ENCODE peak calls at places on chromosomes 4 and X, in five cellular contexts. I is tibial artery, W is endothelial cell, M is osteocyte, T is nephron progenitor cell. E is an unnamed sample.

GRCh38 chrX:10582215-10582733 is 38.1 kb downstream of the MID1 start:
- DNase-seq in I (no peak), W (no peak), M (no peak), T (no peak), E (no peak)

GRCh38 chrX:132489256-132490085 is 633 bp upstream of the MBNL3 start:
- DNase-seq in I (peak), W (peak), M (peak), T (peak), E (peak)

GRCh38 chrX:1112321-1112720 is 100.1 kb downstream of the CRLF2 start:
- DNase-seq in I (no peak), W (no peak), M (no peak), T (no peak), E (no peak)

GRCh38 chr4:147761218-147761883 is 29.5 kb downstream of the ARHGAP10 start:
- DNase-seq in I (no peak), W (no peak), M (no peak), T (no peak), E (no peak)

GRCh38 chrX:134745636-134746378 is 87.5 kb upstream of the PLAC1 start:
- DNase-seq in I (no peak), W (no peak), M (no peak), T (no peak), E (no peak)

GRCh38 chr4:2672082-2672481 is 84.1 kb downstream of the TNIP2 start:
- DNase-seq in I (no peak), W (no peak), M (peak), T (no peak), E (no peak)

GRCh38 chr4:86717651-86718050 is 123.5 kb downstream of the PTPN13 start:
- DNase-seq in I (no peak), W (no peak), M (no peak), T (no peak), E (no peak)

GRCh38 chr4:41050840-41051775 is 163.2 kb downstream of the APBB2 start:
- DNase-seq in I (no peak), W (peak), M (no peak), T (no peak), E (no peak)

GRCh38 chr4:115360441-115360840 is 247.0 kb upstream of the NDST4 start:
- DNase-seq in I (no peak), W (no peak), M (no peak), T (no peak), E (no peak)

GRCh38 chrX:11558972-11559371 is 106.7 kb downstream of the ARHGAP6 start:
- DNase-seq in I (no peak), W (peak), M (no peak), T (peak), E (no peak)

GRCh38 chr4:94519925-94520789 is 68.4 kb downstream of the PDLIM5 start:
- DNase-seq in I (no peak), W (no peak), M (no peak), T (no peak), E (no peak)

GRCh38 chr4:41633321-41633720 is 95.4 kb downstream of the LIMCH1 start:
- DNase-seq in I (no peak), W (no peak), M (no peak), T (no peak), E (no peak)

GRCh38 chr4:7759221-7759620 is 180.4 kb downstream of the AFAP1 start:
- DNase-seq in I (no peak), W (no peak), M (no peak), T (no peak), E (no peak)

GRCh38 chrX:45445745-45446412 is 245.2 kb upstream of the DIPK2B start:
- DNase-seq in I (no peak), W (no peak), M (no peak), T (no peak), E (no peak)

GRCh38 chr4:17680559-17680958 is 66.1 kb downstream of the MED28 start:
- DNase-seq in I (no peak), W (no peak), M (no peak), T (no peak), E (no peak)

GRCh38 chr4:119113033-119113655 is 22.5 kb upstream of the MYOZ2 start:
- DNase-seq in I (no peak), W (no peak), M (no peak), T (no peak), E (no peak)

GRCh38 chr4:86356425-86356824 is 3.4 kb downstream of the MAPK10 start:
- DNase-seq in I (no peak), W (no peak), M (no peak), T (no peak), E (no peak)

GRCh38 chr4:155066871-155067270 is 141.6 kb upstream of the NPY2R start:
- DNase-seq in I (no peak), W (no peak), M (no peak), T (no peak), E (no peak)
- TF ChIP-seq CTCF in I (no peak), W (no peak), M (no peak), T (no peak), E (no peak)

DNA sequence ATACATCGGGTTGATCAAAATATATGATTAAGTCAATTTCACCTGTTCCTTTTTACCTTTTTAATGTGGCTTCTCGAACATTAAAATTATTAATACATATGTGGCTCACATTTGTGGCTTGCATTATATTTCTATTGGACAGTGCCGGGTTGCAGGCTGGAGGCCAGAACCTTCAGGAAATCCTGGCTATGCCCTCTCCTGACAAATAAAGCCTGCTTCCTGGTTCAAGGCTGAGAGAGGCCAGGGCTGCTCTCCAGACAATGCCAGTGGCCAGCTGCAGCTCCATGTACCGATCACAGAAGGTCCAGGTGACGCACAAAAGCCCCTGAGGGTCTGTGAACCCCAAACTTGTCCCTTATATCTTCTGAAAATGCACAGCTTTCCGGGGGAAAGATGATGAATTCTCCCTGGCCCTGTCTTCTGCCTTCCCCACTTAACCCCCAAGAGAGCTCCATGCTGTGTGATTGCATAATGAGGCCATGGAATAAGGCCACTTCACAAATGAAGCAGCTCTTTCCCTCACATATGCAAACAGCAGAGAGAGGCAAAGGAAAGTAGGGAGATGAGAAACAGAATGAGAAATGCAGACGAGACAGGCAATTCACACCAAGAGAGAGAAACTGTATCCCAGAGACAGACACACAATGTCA is 241.2 kb downstream of the BCOR start:
- DNase-seq in I (no peak), W (no peak), M (no peak), T (no peak), E (no peak)
- TF ChIP-seq CTCF in I (no peak), W (no peak), M (no peak), T (no peak), E (no peak)

GRCh38 chr4:118076958-118077766 is 42.9 kb downstream of the NDST3 start:
- DNase-seq in I (no peak), W (peak), M (no peak), T (no peak), E (no peak)
- TF ChIP-seq CTCF in I (no peak), W (peak), M (peak), T (peak), E (peak)

DNA sequence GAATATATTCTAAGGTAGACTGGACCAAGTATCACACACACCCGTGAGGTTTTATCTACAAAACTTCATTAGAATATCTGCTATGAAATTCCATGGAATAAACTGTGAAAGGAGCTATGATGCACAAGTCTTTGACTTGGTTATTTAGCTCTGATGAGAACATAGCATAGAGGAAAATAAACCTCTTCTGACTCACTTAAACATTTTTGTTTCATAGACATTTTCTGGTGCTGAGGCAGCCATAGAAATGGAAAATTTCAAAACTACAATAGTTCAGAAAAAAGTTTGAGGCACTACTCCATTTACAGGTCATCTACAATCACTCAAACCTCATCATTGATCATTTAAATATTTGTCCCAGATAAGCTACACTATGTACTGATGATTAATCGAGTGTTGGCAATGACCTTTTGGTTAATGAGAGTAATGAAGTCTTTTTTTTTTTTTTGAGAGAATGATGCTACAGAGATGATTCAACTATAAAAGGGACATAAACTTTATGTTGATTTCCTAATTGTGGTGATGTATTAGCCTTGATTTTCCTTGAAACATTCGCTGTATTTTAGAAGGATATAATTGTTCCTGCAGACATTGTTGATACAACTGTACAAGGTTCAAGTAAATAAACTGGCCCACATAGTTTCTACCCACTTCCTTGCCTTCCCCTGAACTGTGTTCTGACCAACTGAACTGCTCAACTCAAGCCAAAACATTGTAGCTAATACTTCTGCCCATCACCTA is 77.5 kb downstream of the AREG start:
- DNase-seq in I (no peak), W (no peak), M (no peak), T (no peak), E (no peak)
- TF ChIP-seq CTCF in I (no peak), W (no peak), M (no peak), T (no peak), E (no peak)

DNA sequence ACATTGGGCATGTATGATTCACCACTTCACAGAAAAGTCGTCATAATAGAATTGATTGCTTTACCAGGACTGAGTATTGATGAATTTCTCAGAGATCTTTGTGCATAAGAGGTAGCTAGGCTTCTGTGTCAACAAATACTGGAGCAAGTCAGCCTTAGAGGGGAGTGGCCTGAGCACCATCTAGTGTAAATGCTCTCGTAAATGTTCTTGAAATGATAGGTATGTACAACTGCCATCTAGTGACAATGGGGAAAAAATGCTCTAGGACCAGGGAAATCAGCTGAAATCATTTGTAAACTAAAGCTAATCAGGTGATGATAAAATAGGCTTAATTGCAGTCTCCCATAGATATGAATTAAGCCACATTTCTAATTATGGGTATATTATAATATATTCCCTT is 309.4 kb upstream of the FMR1 start:
- DNase-seq in I (no peak), W (no peak), M (no peak), T (no peak), E (no peak)
- TF ChIP-seq CTCF in I (no peak), W (no peak), M (no peak), T (no peak), E (no peak)

DNA sequence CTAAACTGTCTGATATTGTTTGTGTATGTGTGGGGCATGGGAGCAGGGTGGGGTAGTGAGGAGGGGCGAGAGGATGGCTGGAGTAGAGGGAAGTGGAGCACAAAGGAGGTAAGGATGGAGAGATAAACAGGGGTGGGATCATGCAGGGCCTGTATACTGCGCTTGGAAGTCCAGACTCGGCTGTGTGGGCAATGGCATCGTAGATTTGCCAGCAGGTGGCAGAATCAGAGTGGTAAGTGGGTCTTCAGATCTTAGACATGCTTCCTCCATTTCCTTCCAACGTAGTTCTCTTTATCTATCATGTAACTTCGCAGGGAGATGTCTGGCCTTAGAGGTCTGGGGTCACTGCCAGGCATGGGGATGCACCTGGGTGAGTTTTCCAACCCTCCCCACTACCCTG is 155.5 kb downstream of the PDGFRA start:
- DNase-seq in I (peak), W (peak), M (no peak), T (no peak), E (no peak)
- TF ChIP-seq CTCF in I (peak), W (peak), M (peak), T (no peak), E (peak)